ENCODE peak calls at places on chromosomes 11 and 22, in six cellular contexts. O, P, D, H, R and E are unnamed samples.

GRCh38 chr11:66124564-66124963 is 54.5 kb downstream of the PACS1 start:
- DNase-seq in O (no peak), R (no peak), H (no peak), D (no peak), P (no peak), E (no peak)

GRCh38 chr11:77200869-77201268 is 72.8 kb downstream of the MYO7A start:
- DNase-seq in H (no peak), R (no peak), O (no peak), P (no peak), D (no peak), E (no peak)

GRCh38 chr11:22634897-22635629 is 9.4 kb upstream of the FANCF start:
- DNase-seq in H (no peak), P (peak; percentile 96), O (no peak), D (no peak), R (no peak), E (no peak)

GRCh38 chr22:37563153-37564081 is 3.1 kb downstream of the CDC42EP1 start:
- DNase-seq in D (peak; percentile 29), R (no peak), H (no peak), O (peak; percentile 57), P (peak; percentile 97), E (no peak)

GRCh38 chr11:106281455-106282173 is 204.2 kb downstream of the AASDHPPT start:
- DNase-seq in D (no peak), H (no peak), R (no peak), O (peak; percentile 18), P (no peak), E (no peak)

GRCh38 chr11:14320020-14320419 is 39.0 kb downstream of the RRAS2 start:
- DNase-seq in P (no peak), H (peak; percentile 90), R (no peak), O (no peak), D (no peak), E (no peak)

GRCh38 chr11:9351956-9352355 is 32.5 kb upstream of the IPO7 start:
- DNase-seq in O (no peak), P (no peak), R (no peak), H (no peak), D (no peak), E (no peak)

GRCh38 chr22:17074648-17075002 is 10.2 kb upstream of the IL17RA start:
- DNase-seq in R (no peak), O (no peak), H (no peak), D (no peak), P (no peak), E (no peak)

GRCh38 chr11:129593098-129593497 is 217.4 kb downstream of the BARX2 start:
- DNase-seq in P (no peak), H (no peak), D (no peak), R (no peak), O (no peak), E (peak; percentile 13)

GRCh38 chr11:65422104-65422632 is 430 bp upstream of the NEAT1 start:
- DNase-seq in P (peak; percentile 93), D (peak; percentile 85), O (peak; percentile 88), H (no peak), R (peak; percentile 94), E (peak; percentile 89)

GRCh38 chr11:10414181-10414580 is 40.9 kb upstream of the AMPD3 start:
- DNase-seq in R (no peak), O (no peak), P (no peak), D (no peak), H (no peak), E (no peak)

GRCh38 chr11:33309118-33309517 is 51.9 kb downstream of the HIPK3 start:
- DNase-seq in P (no peak), H (no peak), R (no peak), D (no peak), O (no peak), E (no peak)

GRCh38 chr11:12642040-12642439 is 32.2 kb upstream of the TEAD1 start:
- DNase-seq in P (peak; percentile 57), H (no peak), D (no peak), O (no peak), R (no peak), E (no peak)

GRCh38 chr11:130212431-130212961 is 52.9 kb downstream of the ST14 start:
- DNase-seq in R (peak; percentile 50), D (no peak), O (no peak), P (no peak), H (no peak), E (no peak)

GRCh38 chr11:14622241-14622954 is 21.2 kb upstream of the PDE3B start:
- DNase-seq in O (no peak), R (no peak), P (no peak), H (no peak), D (no peak), E (no peak)

GRCh38 chr11:128488471-128488870 is 98.9 kb downstream of the ETS1 start:
- DNase-seq in O (no peak), R (no peak), H (no peak), P (no peak), D (no peak), E (no peak)

GRCh38 chr11:67261942-67262681 is 4.2 kb upstream of the GRK2 start:
- DNase-seq in P (no peak), D (no peak), O (no peak), H (no peak), R (no peak), E (no peak)

GRCh38 chr22:31857247-31857646 is 87.1 kb upstream of the YWHAH start:
- DNase-seq in H (no peak), R (peak; percentile 76), O (no peak), D (peak; percentile 54), P (no peak), E (peak; percentile 65)

GRCh38 chr11:17263803-17264202 is 12.7 kb upstream of the NUCB2 start:
- DNase-seq in D (no peak), P (no peak), O (no peak), R (no peak), H (no peak), E (no peak)

GRCh38 chr22:46060292-46061123 is 83.5 kb upstream of the WNT7B start:
- DNase-seq in D (no peak), H (no peak), R (no peak), O (no peak), P (no peak), E (no peak)

GRCh38 chr22:47192106-47192650 is 429.7 kb downstream of the TBC1D22A start:
- DNase-seq in D (no peak), O (no peak), R (no peak), H (no peak), P (no peak), E (no peak)

GRCh38 chr22:46031965-46032851 is 55.2 kb upstream of the WNT7B start:
- DNase-seq in R (no peak), H (no peak), D (no peak), O (no peak), P (no peak), E (no peak)

GRCh38 chr11:46277313-46277622 is 194 bp upstream of the CREB3L1 start:
- DNase-seq in D (no peak), O (no peak), H (no peak), P (no peak), R (no peak), E (no peak)

GRCh38 chr11:35488117-35488516 is 37.3 kb downstream of the PAMR1 start:
- DNase-seq in O (no peak), D (no peak), R (no peak), P (no peak), H (no peak), E (no peak)

GRCh38 chr22:38136607-38137006 is 26.1 kb upstream of the BAIAP2L2 start:
- DNase-seq in O (no peak), R (no peak), H (no peak), D (no peak), P (no peak), E (no peak)

GRCh38 chr11:57288771-57289579 is 35.8 kb downstream of the TNKS1BP1 start:
- DNase-seq in R (no peak), H (no peak), D (no peak), O (no peak), P (peak; percentile 41), E (no peak)

GRCh38 chr11:100576044-100577021 is 110.8 kb upstream of the ARHGAP42 start:
- DNase-seq in O (peak; percentile 43), D (peak; percentile 45), R (no peak), H (peak; percentile 9), P (peak; percentile 41), E (peak; percentile 30)

GRCh38 chr22:30802202-30803166 is 107.8 kb downstream of the OSBP2 start:
- DNase-seq in H (no peak), P (peak; percentile 77), O (peak; percentile 61), R (peak; percentile 91), D (peak; percentile 92), E (peak; percentile 84)

DNA sequence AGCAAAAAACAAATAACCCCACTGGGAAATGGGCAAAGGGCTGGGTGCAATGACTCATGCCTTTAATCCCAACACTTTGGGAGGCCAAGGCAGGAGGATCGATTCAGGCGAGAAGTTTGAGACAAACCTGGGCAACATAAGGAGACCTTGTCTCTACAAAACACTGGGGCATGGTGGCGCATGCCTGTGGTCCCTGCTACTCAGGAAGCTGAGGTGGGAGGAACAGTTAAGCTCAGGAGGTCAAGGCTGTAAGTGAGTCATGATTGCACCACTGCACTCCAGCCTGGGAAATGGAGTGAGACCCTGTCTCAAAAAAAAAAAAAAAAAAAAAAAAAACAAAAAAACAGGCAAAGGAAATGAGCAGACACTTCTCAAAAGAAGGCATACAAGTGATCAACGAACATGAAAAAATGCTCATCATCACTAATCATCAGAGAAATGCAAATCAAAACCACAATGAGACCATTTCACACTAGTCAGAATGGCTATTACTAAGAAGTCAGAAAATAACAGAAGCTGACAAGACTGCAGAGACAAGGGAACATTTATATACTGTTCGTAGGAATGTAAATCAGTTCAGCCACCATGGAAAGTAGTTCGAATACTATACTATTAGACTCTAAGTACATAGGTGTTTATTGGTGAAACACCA is 48.2 kb upstream of the SMCO4 start:
- DNase-seq in H (peak; percentile 33), P (peak; percentile 84), D (no peak), R (no peak), O (peak; percentile 19), E (no peak)
- TF ChIP-seq YY1 in H (no peak), P (no peak), D (no peak), R (no peak), O (no peak), E (no peak)

GRCh38 chr22:48711031-48711431 is 1116.6 kb downstream of the BRD1 start:
- DNase-seq in D (no peak), R (no peak), O (no peak), H (no peak), P (no peak), E (no peak)

GRCh38 chr22:48711669-48712068 is 1116.0 kb downstream of the BRD1 start:
- DNase-seq in D (no peak), R (no peak), P (no peak), O (no peak), H (no peak), E (no peak)

GRCh38 chr22:48709976-48710375 is 1117.7 kb downstream of the BRD1 start:
- DNase-seq in D (no peak), P (no peak), H (no peak), O (no peak), R (no peak), E (no peak)

GRCh38 chr22:48709453-48709852 is 1118.2 kb downstream of the BRD1 start:
- DNase-seq in O (no peak), H (no peak), P (no peak), D (no peak), R (no peak), E (no peak)

GRCh38 chr22:48710410-48710809 is 1117.3 kb downstream of the BRD1 start:
- DNase-seq in H (no peak), O (no peak), P (no peak), R (no peak), D (no peak), E (no peak)
- TF ChIP-seq ZNF274 in H (no peak), O (no peak), P (no peak), R (no peak), D (no peak), E (no peak)

GRCh38 chr11:70505761-70506657 is 107.7 kb downstream of the CTTN start:
- DNase-seq in P (no peak), O (no peak), D (no peak), R (no peak), H (no peak), E (no peak)
- TF ChIP-seq YY1 in P (no peak), O (no peak), D (no peak), R (no peak), H (no peak), E (no peak)

GRCh38 chr11:84887055-84887629 is 740.0 kb downstream of the DLG2 start:
- DNase-seq in H (no peak), P (no peak), O (no peak), R (no peak), D (no peak), E (no peak)
- TF ChIP-seq ZNF274 in H (no peak), P (no peak), O (no peak), R (no peak), D (no peak), E (no peak)